ENCODE peak calls at places on chromosomes 5 and 9, in ten cellular contexts. Y is GM23248; P is AG08396; S is cardiac muscle cell; A is hippocampal formation; N is head of caudate nucleus; X is stimulated activated CD4-positive, alpha-beta T cell treated with anti-CD3 and anti-CD28 coated beads, Interleukin-2, amount 100 ng/mL, for 48 hours; D is activated naive CD8-positive, alpha-beta T cell treated with anti-CD3 and anti-CD28 coated beads, Interleukin-2, amount 10 ng/mL, durations not matched to agents 7 days and 5 days; E is foreskin fibroblast; I is activated naive CD4-positive, alpha-beta T cell. O is an unnamed sample.

GRCh38 chr5:88262116-88262515 is 6.5 kb downstream of the TMEM161B start:
- DNase-seq in Y (peak; percentile 61), E (no peak), D (no peak), A (no peak), X (no peak), P (peak; percentile 3), S (peak; percentile 19), I (no peak), N (no peak), O (no peak)

GRCh38 chr5:44189255-44189654 is 200.0 kb downstream of the FGF10 start:
- DNase-seq in X (no peak), N (no peak), A (no peak), D (no peak), S (no peak), E (no peak), P (no peak), I (no peak), Y (no peak), O (no peak)

GRCh38 chr5:45411971-45412612 is 284.1 kb downstream of the HCN1 start:
- DNase-seq in N (no peak), P (no peak), S (no peak), D (no peak), A (no peak), Y (no peak), X (no peak), I (no peak), E (peak; percentile 2), O (no peak)

GRCh38 chr5:40694433-40694832 is 14.7 kb downstream of the PTGER4 start:
- DNase-seq in P (no peak), X (no peak), Y (no peak), N (no peak), A (no peak), D (no peak), E (no peak), I (no peak), S (no peak), O (no peak)

GRCh38 chr5:1858436-1858835 is 24.3 kb downstream of the IRX4 start:
- DNase-seq in N (no peak), Y (no peak), I (no peak), S (no peak), P (no peak), E (no peak), D (no peak), X (no peak), A (no peak), O (no peak)

GRCh38 chr5:22250528-22250927 is 602.6 kb downstream of the CDH12 start:
- DNase-seq in D (no peak), N (no peak), X (no peak), E (no peak), Y (no peak), A (no peak), P (no peak), S (no peak), I (no peak), O (no peak)

GRCh38 chr5:17000296-17000939 is 64.3 kb upstream of the MYO10 start:
- DNase-seq in E (peak; percentile 88), P (peak; percentile 65), Y (peak; percentile 95), S (peak; percentile 95), X (no peak), D (no peak), I (no peak), N (no peak), A (no peak), O (no peak)

GRCh38 chr5:141915881-141916336 is 7.8 kb upstream of the DELE1 start:
- DNase-seq in Y (no peak), S (no peak), X (no peak), A (no peak), I (no peak), P (no peak), N (peak; percentile 6), D (no peak), E (no peak), O (no peak)

GRCh38 chr9:34562136-34562745 is 27.3 kb downstream of the CNTFR start:
- DNase-seq in E (no peak), D (no peak), Y (no peak), S (no peak), X (peak; percentile 52), P (no peak), N (no peak), I (no peak), A (no peak), O (no peak)

GRCh38 chr9:116736406-116736805 is 49.3 kb downstream of the TRIM32 start:
- DNase-seq in D (no peak), X (no peak), E (no peak), S (no peak), I (no peak), A (no peak), Y (no peak), N (no peak), P (no peak), O (no peak)

GRCh38 chr5:32814620-32815019 is 103.5 kb downstream of the NPR3 start:
- DNase-seq in X (no peak), I (no peak), S (peak; percentile 14), Y (peak; percentile 72), P (no peak), A (no peak), E (peak; percentile 82), D (no peak), N (no peak), O (no peak)

GRCh38 chr9:94083384-94083783 is 880 bp upstream of the PTPDC1 start:
- DNase-seq in S (peak; percentile 79), P (no peak), D (no peak), Y (no peak), I (no peak), N (peak; percentile 74), X (no peak), A (peak; percentile 73), E (no peak), O (no peak)

GRCh38 chr9:112644449-112644965 is 73.4 kb downstream of the INIP start:
- DNase-seq in Y (no peak), P (no peak), D (no peak), X (no peak), A (no peak), E (no peak), I (no peak), N (no peak), S (no peak), O (no peak)

GRCh38 chr5:31730139-31730538 is 91.2 kb downstream of the PDZD2 start:
- DNase-seq in I (no peak), A (no peak), E (no peak), Y (no peak), X (no peak), P (no peak), D (no peak), N (no peak), S (no peak), O (no peak)

GRCh38 chr9:2722715-2723114 is 5.4 kb downstream of the KCNV2 start:
- DNase-seq in Y (peak; percentile 68), N (no peak), P (peak; percentile 62), I (no peak), X (no peak), S (peak; percentile 21), E (peak; percentile 54), A (no peak), D (no peak), O (no peak)

GRCh38 chr9:4590430-4591122 is 71.5 kb upstream of the PLPP6 start:
- DNase-seq in Y (peak; percentile 16), D (no peak), A (no peak), I (no peak), X (no peak), P (peak; percentile 45), S (no peak), E (no peak), N (no peak), O (no peak)